ENCODE peak calls at places on chromosome 16, in nine cellular contexts. A, J, H, E, Z, F, B, V and X are unnamed samples.

GRCh38 chr16:21652451-21652850 is at the start of gene IGSF6:
- DNase-seq in Z (no peak), F (no peak), A (no peak), H (no peak), J (no peak), E (no peak), B (no peak), V (no peak), X (no peak)

GRCh38 chr16:4425378-4426020 is at the start of gene DNAJA3:
- DNase-seq in F (peak), E (peak), Z (peak), H (peak), B (peak), A (peak), V (peak), J (peak), X (peak)

GRCh38 chr16:11034005-11034404 is 89.6 kb downstream of the CLEC16A start:
- DNase-seq in B (no peak), E (no peak), A (no peak), Z (no peak), V (no peak), F (no peak), J (no peak), H (no peak), X (no peak)

GRCh38 chr16:240559-240958 is 5.9 kb downstream of the FAM234A start:
- DNase-seq in F (no peak), J (no peak), H (no peak), E (no peak), B (no peak), V (no peak), A (no peak), Z (no peak), X (no peak)

GRCh38 chr16:22625948-22626347 is 115.3 kb downstream of the NPIPB5 start:
- DNase-seq in V (no peak), E (no peak), Z (no peak), J (no peak), F (no peak), H (no peak), B (no peak), A (no peak), X (no peak)

GRCh38 chr16:86951831-86952598 is 365.2 kb downstream of the C16orf95 start:
- DNase-seq in Z (no peak), B (no peak), H (peak), F (no peak), E (no peak), J (no peak), V (no peak), A (peak), X (no peak)

GRCh38 chr16:87603684-87604571 is 1.6 kb downstream of the JPH3 start:
- DNase-seq in A (no peak), H (no peak), B (no peak), Z (no peak), V (no peak), F (no peak), E (no peak), J (no peak), X (no peak)

GRCh38 chr16:13973321-13974023 is 53.5 kb downstream of the ERCC4 start:
- DNase-seq in J (no peak), E (no peak), A (no peak), B (no peak), Z (no peak), H (no peak), V (no peak), F (no peak), X (no peak)

GRCh38 chr16:86355951-86356350 is 154.4 kb upstream of the FOXF1 start:
- DNase-seq in J (no peak), B (no peak), V (no peak), A (no peak), F (no peak), E (no peak), Z (no peak), H (peak), X (no peak)

GRCh38 chr16:4306439-4307214 is 9.2 kb upstream of the GLIS2 start:
- DNase-seq in A (no peak), B (peak), H (no peak), Z (peak), F (peak), E (no peak), V (peak), J (peak), X (no peak)

GRCh38 chr16:78385406-78385805 is 286.0 kb downstream of the WWOX start:
- DNase-seq in Z (no peak), B (no peak), E (no peak), A (no peak), H (no peak), V (no peak), F (no peak), J (no peak), X (no peak)

GRCh38 chr16:3074860-3075545 is 9.6 kb downstream of the IL32 start:
- DNase-seq in V (peak), F (no peak), E (peak), Z (peak), B (peak), J (peak), H (no peak), A (no peak), X (no peak)

GRCh38 chr16:28282045-28282444 is 10.3 kb upstream of the SBK1 start:
- DNase-seq in E (no peak), Z (no peak), V (no peak), J (no peak), A (no peak), B (no peak), H (no peak), F (no peak), X (no peak)

GRCh38 chr16:80993293-80993691 is 13.4 kb downstream of the CMC2 start:
- DNase-seq in F (no peak), Z (no peak), J (no peak), H (no peak), V (no peak), B (no peak), A (no peak), E (no peak), X (peak)

GRCh38 chr16:88773812-88774291 is 11.2 kb downstream of the PIEZO1 start:
- DNase-seq in H (no peak), E (no peak), Z (no peak), J (no peak), A (peak), B (no peak), V (no peak), F (no peak), X (peak)